ENCODE peak calls at places on chromosomes 3 and 15, in six cellular contexts. C, V, D, M, X and N are unnamed samples.

GRCh38 chr15:100985401-100985800 is 66.2 kb downstream of the LRRK1 start:
- DNase-seq in C (no peak), V (no peak), D (no peak), M (no peak), X (no peak), N (no peak)

GRCh38 chr15:101104186-101104585 is 147.7 kb downstream of the CHSY1 start:
- DNase-seq in C (no peak), V (no peak), D (no peak), M (no peak), X (no peak), N (no peak)

GRCh38 chr3:165754219-165755007 is 82.8 kb downstream of the BCHE start:
- DNase-seq in C (no peak), V (no peak), D (no peak), M (no peak), X (no peak), N (no peak)

GRCh38 chr3:15889936-15890335 is 92.2 kb upstream of the ANKRD28 start:
- DNase-seq in C (no peak), V (no peak), D (no peak), M (no peak), X (no peak), N (no peak)

GRCh38 chr3:15520185-15520584 is 1.3 kb downstream of the COLQ start:
- DNase-seq in C (no peak), V (no peak), D (no peak), M (no peak), X (no peak), N (no peak)

GRCh38 chr3:24199305-24199704 is 254.2 kb downstream of the NR1D2 start:
- DNase-seq in C (no peak), V (no peak), D (no peak), M (no peak), X (no peak), N (no peak)

GRCh38 chr3:40971191-40972168 is 227.8 kb upstream of the CTNNB1 start:
- DNase-seq in C (no peak), V (no peak), D (peak; percentile 96), M (peak; percentile 98), X (no peak), N (no peak)

GRCh38 chr15:92034227-92034626 is 180.7 kb downstream of the SLCO3A1 start:
- DNase-seq in C (no peak), V (no peak), D (no peak), M (no peak), X (no peak), N (no peak)

GRCh38 chr15:82999905-83000671 is 11.4 kb downstream of the C15orf40 start:
- DNase-seq in C (peak; percentile 12), V (peak; percentile 27), D (peak; percentile 83), M (peak; percentile 59), X (peak; percentile 26), N (no peak)

GRCh38 chr3:23648326-23648964 is 157.3 kb upstream of the UBE2E1 start:
- DNase-seq in C (no peak), V (no peak), D (peak; percentile 42), M (peak; percentile 54), X (no peak), N (no peak)

GRCh38 chr3:14413381-14414071 is 11.1 kb downstream of the SLC6A6 start:
- DNase-seq in C (no peak), V (no peak), D (no peak), M (peak; percentile 56), X (no peak), N (no peak)

GRCh38 chr3:172138792-172139507 is 99.6 kb downstream of the FNDC3B start:
- DNase-seq in C (no peak), V (peak; percentile 23), D (peak; percentile 47), M (peak; percentile 68), X (no peak), N (no peak)